ENCODE peak calls at places on chromosomes 5 and 9, in nine cellular contexts. O, E, N, T, Q, H, M, D and K are unnamed samples.

GRCh38 chr5:168315991-168316578 is 24.6 kb downstream of the WWC1 start:
- DNase-seq in O (no peak), E (no peak), N (no peak), T (no peak), Q (peak), H (no peak), M (no peak), D (no peak), K (peak)

GRCh38 chr5:14281746-14282181 is 138.6 kb downstream of the TRIO start:
- DNase-seq in O (no peak), E (no peak), N (no peak), T (no peak), Q (no peak), H (no peak), M (no peak), D (no peak), K (no peak)

GRCh38 chr5:16508730-16509531 is 43.3 kb upstream of the ZNF622 start:
- DNase-seq in O (peak), E (no peak), N (no peak), T (peak), Q (peak), H (peak), M (no peak), D (peak), K (peak)

GRCh38 chr5:134569758-134570364 is 44.4 kb downstream of the JADE2 start:
- DNase-seq in O (no peak), E (no peak), N (no peak), T (no peak), Q (no peak), H (no peak), M (no peak), D (no peak), K (no peak)

GRCh38 chr5:31291323-31291854 is 97.9 kb downstream of the CDH6 start:
- DNase-seq in O (peak), E (no peak), N (no peak), T (no peak), Q (no peak), H (no peak), M (peak), D (no peak), K (no peak)

GRCh38 chr5:77893225-77893860 is 117.2 kb upstream of the TBCA start:
- DNase-seq in O (peak), E (no peak), N (no peak), T (no peak), Q (no peak), H (peak), M (peak), D (peak), K (no peak)

GRCh38 chr9:77449177-77450092 is 198.7 kb downstream of the GNA14 start:
- DNase-seq in O (peak), E (no peak), N (no peak), T (no peak), Q (no peak), H (peak), M (no peak), D (peak), K (no peak)

GRCh38 chr9:114364528-114365041 is 23.2 kb downstream of the AKNA start:
- DNase-seq in O (no peak), E (no peak), N (no peak), T (no peak), Q (no peak), H (no peak), M (no peak), D (no peak), K (no peak)

GRCh38 chr9:132074736-132075135 is 4.9 kb downstream of the MED27 start:
- DNase-seq in O (no peak), E (no peak), N (no peak), T (no peak), Q (no peak), H (peak), M (peak), D (peak), K (no peak)

GRCh38 chr5:123099514-123100151 is 10.6 kb downstream of the PRDM6 start:
- DNase-seq in O (no peak), E (no peak), N (no peak), T (no peak), Q (peak), H (no peak), M (no peak), D (peak), K (no peak)

GRCh38 chr5:57774439-57774838 is 291.8 kb upstream of the ACTBL2 start:
- DNase-seq in O (no peak), E (no peak), N (no peak), T (no peak), Q (no peak), H (no peak), M (no peak), D (no peak), K (no peak)

GRCh38 chr9:112218908-112219307 is 43.8 kb upstream of the SUSD1 start:
- DNase-seq in O (no peak), E (peak), N (no peak), T (no peak), Q (no peak), H (no peak), M (no peak), D (no peak), K (no peak)

GRCh38 chr5:117652001-117652639 is 1077.5 kb upstream of the SEMA6A start:
- DNase-seq in O (no peak), E (no peak), N (no peak), T (no peak), Q (no peak), H (no peak), M (no peak), D (no peak), K (no peak)

GRCh38 chr5:74392698-74393431 is 247.7 kb downstream of the ENC1 start:
- DNase-seq in O (no peak), E (no peak), N (no peak), T (no peak), Q (no peak), H (no peak), M (no peak), D (peak), K (no peak)

GRCh38 chr5:476102-476813 is 33.3 kb downstream of the EXOC3 start:
- DNase-seq in O (no peak), E (no peak), N (peak), T (no peak), Q (peak), H (no peak), M (no peak), D (peak), K (no peak)

GRCh38 chr5:161547573-161548471 is 1.3 kb upstream of the GABRB2 start:
- DNase-seq in O (no peak), E (no peak), N (peak), T (no peak), Q (no peak), H (no peak), M (no peak), D (no peak), K (no peak)

GRCh38 chr5:178453224-178453623 is 137.0 kb downstream of the COL23A1 start:
- DNase-seq in O (peak), E (no peak), N (no peak), T (no peak), Q (no peak), H (peak), M (no peak), D (no peak), K (peak)

GRCh38 chr5:137761020-137761516 is 6.9 kb upstream of the HNRNPA0 start:
- DNase-seq in O (no peak), E (no peak), N (no peak), T (no peak), Q (no peak), H (peak), M (no peak), D (peak), K (no peak)

GRCh38 chr5:127934791-127935256 is 148.7 kb upstream of the SLC12A2 start:
- DNase-seq in O (peak), E (no peak), N (no peak), T (no peak), Q (no peak), H (peak), M (peak), D (peak), K (peak)
- TF ChIP-seq CTCF in O (no peak), E (no peak), N (no peak), T (no peak), Q (no peak), H (no peak), M (no peak), D (no peak), K (no peak)

DNA sequence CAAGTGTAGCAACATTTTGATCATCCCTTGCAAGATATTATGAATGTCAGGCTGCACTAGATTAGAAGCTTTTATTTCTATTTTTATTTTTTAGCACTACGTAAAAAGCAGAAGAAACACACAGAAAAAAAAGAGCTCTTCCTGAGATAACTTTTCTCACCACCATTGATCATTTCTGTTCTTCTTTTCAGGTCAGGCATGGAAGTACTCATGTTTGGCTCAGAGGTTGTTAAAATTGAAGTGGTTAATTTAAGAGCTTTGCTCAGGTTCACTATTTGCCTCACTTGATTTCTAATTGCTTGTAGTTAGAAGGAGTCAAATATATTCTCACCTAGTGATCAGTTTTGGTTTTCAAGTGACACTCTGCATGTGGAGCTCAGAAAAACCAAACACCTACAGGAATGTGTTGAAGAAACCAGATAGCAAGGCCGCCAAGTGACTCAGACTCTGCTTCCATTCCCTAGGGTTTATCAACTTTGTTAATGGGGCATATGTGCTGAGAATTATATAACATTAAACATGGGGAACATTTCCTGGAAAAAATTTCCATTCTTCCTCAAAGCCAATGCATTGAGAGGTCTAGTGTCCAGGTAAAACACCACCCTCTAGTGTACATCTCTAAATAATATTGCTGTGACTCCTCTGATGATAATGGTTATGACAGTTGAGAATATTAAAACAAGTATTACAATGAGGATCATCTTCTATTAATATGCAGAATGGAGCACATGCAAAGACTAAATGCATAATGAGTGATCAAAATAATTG is 679.7 kb downstream of the CETN3 start:
- DNase-seq in O (peak), E (peak), N (no peak), T (no peak), Q (no peak), H (peak), M (no peak), D (peak), K (no peak)
- TF ChIP-seq CTCF in O (no peak), E (peak), N (no peak), T (no peak), Q (no peak), H (peak), M (peak), D (peak), K (no peak)

DNA sequence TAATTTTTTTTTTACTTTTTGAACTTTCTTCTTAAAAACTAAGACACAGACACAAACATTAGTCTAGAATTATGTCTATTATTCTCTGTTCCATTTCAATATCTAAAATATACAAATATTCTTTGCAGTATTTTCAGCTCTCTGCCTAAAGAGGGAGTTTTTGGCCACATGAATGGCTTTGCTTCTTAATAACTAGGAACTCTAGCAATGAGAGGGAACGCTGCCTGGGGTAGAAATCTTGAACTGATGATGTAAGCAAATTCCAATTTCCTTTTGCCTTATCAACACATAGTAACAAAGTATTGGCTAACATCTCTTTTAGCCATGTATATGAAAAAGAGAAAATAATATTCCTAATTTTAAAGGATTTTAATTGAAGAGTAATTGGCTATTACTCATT is 51.9 kb downstream of the SLC25A46 start:
- DNase-seq in O (peak), E (no peak), N (no peak), T (no peak), Q (no peak), H (peak), M (peak), D (peak), K (no peak)
- TF ChIP-seq CTCF in O (peak), E (no peak), N (no peak), T (no peak), Q (peak), H (no peak), M (peak), D (peak), K (no peak)

GRCh38 chr5:102971693-102972293 is 148.1 kb downstream of the GIN1 start:
- DNase-seq in O (peak), E (no peak), N (no peak), T (no peak), Q (no peak), H (peak), M (peak), D (peak), K (no peak)
- TF ChIP-seq CTCF in O (peak), E (peak), N (peak), T (peak), Q (peak), H (peak), M (peak), D (peak), K (no peak)

DNA sequence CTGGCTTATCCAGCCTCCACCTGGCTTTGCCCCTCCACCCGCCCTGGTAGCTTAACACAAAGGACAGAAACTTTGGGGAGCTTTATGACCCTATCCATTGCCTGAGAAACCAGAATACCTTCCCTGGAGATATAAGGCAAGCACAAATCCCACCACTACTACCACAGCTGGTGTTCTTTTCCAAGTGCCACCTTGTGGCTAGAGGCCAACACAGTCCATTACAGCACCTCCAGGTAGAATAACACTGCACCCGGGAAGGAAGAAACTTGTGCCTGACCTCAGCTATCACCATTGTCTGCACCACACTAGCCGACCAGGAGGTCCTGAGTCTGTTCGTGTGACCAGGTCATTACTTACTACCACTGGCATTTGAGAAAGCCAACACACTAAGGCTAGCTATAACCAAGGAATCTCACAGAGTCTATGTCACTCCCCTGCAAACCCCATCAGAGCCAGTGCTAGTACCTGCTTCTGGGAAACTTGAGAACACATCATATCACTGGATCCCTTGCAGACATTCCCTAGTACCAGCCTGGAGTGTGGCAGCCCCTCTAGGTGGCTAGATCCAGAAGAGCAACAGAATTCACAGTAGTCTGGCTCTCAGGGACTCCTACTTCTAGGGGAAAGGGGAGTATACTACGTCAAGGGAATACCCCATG is 74.0 kb upstream of the RUSC2 start:
- DNase-seq in O (no peak), E (no peak), N (no peak), T (no peak), Q (no peak), H (no peak), M (no peak), D (no peak), K (no peak)
- TF ChIP-seq CTCF in O (no peak), E (peak), N (no peak), T (no peak), Q (no peak), H (no peak), M (no peak), D (no peak), K (no peak)

GRCh38 chr5:61678966-61679365 is 346.9 kb downstream of the ZSWIM6 start:
- DNase-seq in O (no peak), E (no peak), N (no peak), T (no peak), Q (no peak), H (no peak), M (no peak), D (no peak), K (no peak)

GRCh38 chr5:61679562-61679961 is 347.5 kb downstream of the ZSWIM6 start:
- DNase-seq in O (no peak), E (no peak), N (no peak), T (no peak), Q (no peak), H (no peak), M (no peak), D (no peak), K (no peak)

GRCh38 chr5:61677220-61677619 is 345.2 kb downstream of the ZSWIM6 start:
- DNase-seq in O (no peak), E (no peak), N (no peak), T (no peak), Q (no peak), H (no peak), M (no peak), D (no peak), K (no peak)

GRCh38 chr5:61683926-61684325 is 351.9 kb downstream of the ZSWIM6 start:
- DNase-seq in O (no peak), E (no peak), N (no peak), T (no peak), Q (no peak), H (no peak), M (no peak), D (no peak), K (no peak)

DNA sequence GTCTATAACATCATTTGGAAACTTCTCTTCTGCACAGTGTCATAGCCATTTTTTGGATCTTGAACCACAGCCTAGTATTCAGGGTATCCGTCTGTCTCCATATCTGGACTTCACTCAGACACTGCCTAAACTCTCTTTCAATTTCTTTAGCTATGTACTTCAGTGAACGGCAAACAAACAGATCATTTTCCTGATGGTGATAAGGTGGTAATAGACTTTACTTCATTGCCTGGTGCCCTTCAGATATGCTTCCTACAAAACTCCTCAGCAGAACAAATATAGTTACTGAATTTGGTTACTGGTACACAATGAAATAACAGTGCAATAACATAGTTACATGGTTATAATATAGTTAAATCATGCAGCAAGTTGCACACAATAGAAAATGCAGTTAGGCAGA is 348.2 kb downstream of the ZSWIM6 start:
- DNase-seq in O (no peak), E (no peak), N (no peak), T (no peak), Q (no peak), H (no peak), M (no peak), D (no peak), K (no peak)
- TF ChIP-seq CTCF in O (no peak), E (no peak), N (no peak), T (no peak), Q (no peak), H (no peak), M (no peak), D (no peak), K (no peak)

GRCh38 chr9:129485140-129485758 is 135.7 kb downstream of the C9orf50 start:
- DNase-seq in O (no peak), E (no peak), N (no peak), T (no peak), Q (no peak), H (no peak), M (no peak), D (no peak), K (no peak)

GRCh38 chr9:129484325-129485000 is 136.4 kb downstream of the C9orf50 start:
- DNase-seq in O (no peak), E (no peak), N (no peak), T (no peak), Q (no peak), H (no peak), M (no peak), D (no peak), K (no peak)

GRCh38 chr9:129487658-129488483 is 133.0 kb downstream of the C9orf50 start:
- DNase-seq in O (no peak), E (no peak), N (no peak), T (no peak), Q (peak), H (peak), M (peak), D (peak), K (peak)

GRCh38 chr9:129487307-129487657 is 133.6 kb downstream of the C9orf50 start:
- DNase-seq in O (no peak), E (no peak), N (no peak), T (no peak), Q (no peak), H (no peak), M (no peak), D (no peak), K (no peak)

DNA sequence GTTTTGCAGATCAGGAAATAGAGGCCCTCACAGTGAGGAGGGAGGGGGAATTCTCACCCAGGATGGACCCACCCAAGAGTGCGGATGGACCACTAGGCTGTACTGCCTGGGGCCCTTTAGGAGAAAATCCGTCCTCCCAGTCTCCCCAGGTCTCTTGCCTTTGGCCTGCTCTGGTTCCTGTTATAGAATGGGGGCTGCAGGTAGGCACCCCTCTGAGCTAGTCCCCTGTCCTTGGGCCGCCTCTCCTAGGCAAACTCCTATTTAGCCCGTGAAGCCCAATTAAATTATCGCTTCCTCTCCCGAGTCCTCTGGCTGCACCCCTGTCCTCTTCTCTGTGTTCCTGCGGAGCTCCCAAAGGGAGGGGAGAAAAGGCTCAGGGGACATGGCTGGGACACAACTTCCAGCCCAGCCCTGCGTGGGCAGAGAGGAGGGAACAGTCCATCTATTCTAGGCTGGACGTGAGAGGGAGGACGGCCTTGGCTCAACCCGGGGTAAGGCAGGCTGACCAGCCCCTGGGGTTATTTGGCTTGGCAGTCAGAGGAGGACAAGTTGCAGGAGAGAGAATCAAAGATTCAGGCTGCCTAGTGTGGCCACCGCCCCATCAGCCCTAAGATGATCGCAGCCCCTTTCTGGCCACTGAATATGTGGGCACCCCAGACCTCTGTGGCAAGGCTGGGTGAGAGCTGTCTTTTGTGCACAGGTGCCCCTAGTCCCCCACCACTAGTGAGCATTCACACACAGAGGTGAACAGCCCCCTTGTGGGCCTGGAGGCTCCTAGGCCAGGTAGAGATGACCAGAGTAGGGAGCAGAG is 134.2 kb downstream of the C9orf50 start:
- DNase-seq in O (no peak), E (no peak), N (no peak), T (peak), Q (no peak), H (peak), M (peak), D (peak), K (peak)
- TF ChIP-seq CTCF in O (no peak), E (no peak), N (no peak), T (no peak), Q (no peak), H (no peak), M (no peak), D (no peak), K (no peak)